ENCODE peak calls at places on chromosome 13, in seven cellular contexts. Q is stimulated activated CD4-positive, alpha-beta T cell treated with anti-CD3 and anti-CD28 coated beads, Interleukin-4, amount 100 ng/mL, for 48 hours; D is stimulated activated naive CD8-positive, alpha-beta T cell treated with anti-CD3 and anti-CD28 coated beads, Interleukin-15, Interleukin-2, amounts not matched to agents 100 U/mL and 50 U/mL, for 24 hours; A is aorta; O is hepatocyte; Y is C1 segment of cervical spinal cord; L is mucosa of descending colon. G is an unnamed sample.

GRCh38 chr13:21944610-21945009 is 273.7 kb downstream of the FGF9 start:
- DNase-seq in A (no peak), L (no peak), O (no peak), Y (no peak), D (no peak), Q (no peak), G (no peak)

GRCh38 chr13:111874981-111875380 is 192.0 kb upstream of the SOX1 start:
- DNase-seq in O (no peak), L (no peak), D (no peak), A (no peak), Q (no peak), Y (no peak), G (no peak)

GRCh38 chr13:69935043-69935442 is 172.6 kb upstream of the ATXN8OS start:
- DNase-seq in A (no peak), L (no peak), Q (no peak), O (no peak), D (no peak), Y (no peak), G (no peak)

GRCh38 chr13:45280751-45281634 is 60.0 kb downstream of the TPT1 start:
- DNase-seq in O (peak; percentile 80), Y (peak; percentile 68), A (peak; percentile 83), D (peak; percentile 71), Q (peak; percentile 46), L (peak; percentile 90), G (peak; percentile 51)

GRCh38 chr13:73428137-73428536 is 369.3 kb downstream of the KLF5 start:
- DNase-seq in A (no peak), L (no peak), Q (no peak), D (no peak), O (peak; percentile 77), Y (no peak), G (peak; percentile 91)

GRCh38 chr13:92989301-92989700 is 237.3 kb upstream of the GPC6 start:
- DNase-seq in Y (no peak), L (no peak), Q (no peak), A (no peak), O (no peak), D (no peak), G (no peak)

GRCh38 chr13:110396913-110397379 is 89.9 kb downstream of the COL4A2 start:
- DNase-seq in L (peak; percentile 63), D (no peak), Y (no peak), Q (no peak), A (peak; percentile 94), O (peak; percentile 73), G (peak; percentile 91)

GRCh38 chr13:29713841-29714240 is 118.4 kb upstream of the SLC7A1 start:
- DNase-seq in L (no peak), Q (no peak), A (no peak), O (no peak), D (no peak), Y (no peak), G (no peak)

GRCh38 chr13:30186644-30187431 is 120.5 kb downstream of the KATNAL1 start:
- DNase-seq in D (no peak), L (no peak), A (no peak), O (no peak), Y (no peak), Q (no peak), G (no peak)

GRCh38 chr13:76406243-76406642 is 480.0 kb downstream of the KCTD12 start:
- DNase-seq in D (no peak), A (no peak), L (no peak), O (no peak), Y (no peak), Q (no peak), G (no peak)

GRCh38 chr13:30409911-30410704 is 12.2 kb upstream of the UBE2L5 start:
- DNase-seq in Y (peak; percentile 7), A (no peak), Q (no peak), L (no peak), O (peak; percentile 41), D (no peak), G (no peak)

GRCh38 chr13:22187329-22187728 is 516.5 kb downstream of the FGF9 start:
- DNase-seq in A (no peak), Y (no peak), D (no peak), Q (no peak), L (no peak), O (no peak), G (no peak)

GRCh38 chr13:110756268-110756667 is 42.8 kb downstream of the ING1 start:
- DNase-seq in Q (no peak), O (no peak), D (no peak), Y (no peak), L (no peak), A (no peak), G (no peak)

GRCh38 chr13:75724742-75725504 is 88.8 kb downstream of the LMO7 start:
- DNase-seq in Y (no peak), L (peak; percentile 32), D (no peak), Q (no peak), A (no peak), O (no peak), G (no peak)

GRCh38 chr13:103164239-103164638 is 98.0 kb upstream of the SLC10A2 start:
- DNase-seq in Y (no peak), L (no peak), A (no peak), Q (no peak), O (no peak), D (no peak), G (no peak)

GRCh38 chr13:36965767-36966166 is 33.4 kb downstream of the ALG5 start:
- DNase-seq in Y (no peak), A (no peak), D (no peak), O (no peak), L (no peak), Q (no peak), G (peak; percentile 78)

GRCh38 chr13:51643114-51643881 is 59.0 kb downstream of the WDFY2 start:
- DNase-seq in D (no peak), A (no peak), O (no peak), Q (no peak), L (no peak), Y (no peak), G (peak; percentile 51)

GRCh38 chr13:113904411-113904810 is 40.5 kb upstream of the GAS6 start:
- DNase-seq in D (peak; percentile 26), L (peak; percentile 69), Y (no peak), A (no peak), O (peak; percentile 72), Q (no peak), G (no peak)

GRCh38 chr13:42497798-42498197 is 76.2 kb upstream of the TNFSF11 start:
- DNase-seq in A (no peak), D (peak; percentile 14), O (peak; percentile 13), L (no peak), Y (no peak), Q (no peak), G (peak; percentile 84)

GRCh38 chr13:37453246-37453645 is 145.3 kb downstream of the POSTN start:
- DNase-seq in O (no peak), L (no peak), Y (no peak), D (no peak), A (no peak), Q (no peak), G (no peak)

GRCh38 chr13:113800576-113800926 is 41.5 kb downstream of the TMEM255B start:
- DNase-seq in L (no peak), A (peak; percentile 56), Q (no peak), O (no peak), Y (no peak), D (no peak), G (no peak)